ENCODE peak calls at places on chromosomes 16 and 17, in ten cellular contexts. N, E, U, L, K, V, S, W, R and Z are unnamed samples.

GRCh38 chr17:12712941-12713340 is 47.3 kb downstream of the MYOCD start:
- DNase-seq in N (no peak), E (no peak), U (no peak), L (no peak), K (no peak), V (peak), S (no peak), W (no peak), R (no peak), Z (no peak)

GRCh38 chr17:77649717-77650211 is 308.7 kb upstream of the TNRC6C start:
- DNase-seq in N (no peak), E (peak), U (no peak), L (no peak), K (no peak), V (peak), S (no peak), W (no peak), R (no peak), Z (no peak)

GRCh38 chr16:62067182-62067581 is 30.9 kb upstream of the CDH8 start:
- DNase-seq in N (no peak), E (no peak), U (no peak), L (no peak), K (no peak), V (no peak), S (no peak), W (no peak), R (no peak), Z (no peak)

GRCh38 chr17:46983782-46984181 is 4.7 kb upstream of the RPRML start:
- DNase-seq in N (no peak), E (no peak), U (no peak), L (no peak), K (peak), V (no peak), S (no peak), W (no peak), R (no peak), Z (no peak)

GRCh38 chr16:72561-73537 is at the start of gene RHBDF1:
- DNase-seq in N (no peak), E (peak), U (no peak), L (peak), K (peak), V (peak), S (no peak), W (peak), R (peak), Z (peak)

GRCh38 chr17:78197147-78197830 is 10.1 kb downstream of the AFMID start:
- DNase-seq in N (no peak), E (peak), U (no peak), L (no peak), K (no peak), V (no peak), S (peak), W (no peak), R (no peak), Z (no peak)

GRCh38 chr16:6048017-6048416 is 950.4 kb upstream of the EEF2KMT start:
- DNase-seq in N (no peak), E (no peak), U (no peak), L (no peak), K (no peak), V (no peak), S (no peak), W (no peak), R (no peak), Z (no peak)

GRCh38 chr17:59418732-59419166 is 87.3 kb downstream of the YPEL2 start:
- DNase-seq in N (no peak), E (no peak), U (no peak), L (no peak), K (no peak), V (peak), S (no peak), W (no peak), R (no peak), Z (no peak)

GRCh38 chr17:39799395-39799794 is 61.7 kb downstream of the GRB7 start:
- DNase-seq in N (no peak), E (no peak), U (no peak), L (no peak), K (no peak), V (no peak), S (no peak), W (no peak), R (no peak), Z (no peak)
- TF ChIP-seq CTCF in N (no peak), E (no peak), U (no peak), L (no peak), K (no peak), V (no peak), S (no peak), W (no peak), R (no peak), Z (no peak)

GRCh38 chr16:50152386-50152806 is 710 bp upstream of the TENT4B start:
- DNase-seq in N (peak), E (peak), U (no peak), L (no peak), K (peak), V (peak), S (peak), W (peak), R (no peak), Z (no peak)
- TF ChIP-seq CTCF in N (no peak), E (no peak), U (no peak), L (no peak), K (no peak), V (no peak), S (no peak), W (no peak), R (no peak), Z (no peak)

GRCh38 chr16:88951989-88952388 is 25.0 kb downstream of the CBFA2T3 start:
- DNase-seq in N (no peak), E (no peak), U (no peak), L (no peak), K (no peak), V (no peak), S (no peak), W (peak), R (no peak), Z (no peak)

GRCh38 chr16:88945473-88945872 is 31.5 kb downstream of the CBFA2T3 start:
- DNase-seq in N (no peak), E (no peak), U (no peak), L (no peak), K (no peak), V (no peak), S (no peak), W (no peak), R (no peak), Z (no peak)

GRCh38 chr16:88953003-88953690 is 23.9 kb downstream of the CBFA2T3 start:
- DNase-seq in N (no peak), E (no peak), U (no peak), L (no peak), K (no peak), V (no peak), S (no peak), W (no peak), R (no peak), Z (no peak)

GRCh38 chr16:88951501-88951900 is 25.5 kb downstream of the CBFA2T3 start:
- DNase-seq in N (no peak), E (no peak), U (no peak), L (no peak), K (no peak), V (no peak), S (no peak), W (peak), R (no peak), Z (no peak)

GRCh38 chr16:88948781-88949490 is 28.1 kb downstream of the CBFA2T3 start:
- DNase-seq in N (no peak), E (no peak), U (no peak), L (no peak), K (no peak), V (peak), S (no peak), W (no peak), R (no peak), Z (no peak)
- TF ChIP-seq CTCF in N (no peak), E (no peak), U (no peak), L (no peak), K (no peak), V (no peak), S (no peak), W (no peak), R (no peak), Z (no peak)

DNA sequence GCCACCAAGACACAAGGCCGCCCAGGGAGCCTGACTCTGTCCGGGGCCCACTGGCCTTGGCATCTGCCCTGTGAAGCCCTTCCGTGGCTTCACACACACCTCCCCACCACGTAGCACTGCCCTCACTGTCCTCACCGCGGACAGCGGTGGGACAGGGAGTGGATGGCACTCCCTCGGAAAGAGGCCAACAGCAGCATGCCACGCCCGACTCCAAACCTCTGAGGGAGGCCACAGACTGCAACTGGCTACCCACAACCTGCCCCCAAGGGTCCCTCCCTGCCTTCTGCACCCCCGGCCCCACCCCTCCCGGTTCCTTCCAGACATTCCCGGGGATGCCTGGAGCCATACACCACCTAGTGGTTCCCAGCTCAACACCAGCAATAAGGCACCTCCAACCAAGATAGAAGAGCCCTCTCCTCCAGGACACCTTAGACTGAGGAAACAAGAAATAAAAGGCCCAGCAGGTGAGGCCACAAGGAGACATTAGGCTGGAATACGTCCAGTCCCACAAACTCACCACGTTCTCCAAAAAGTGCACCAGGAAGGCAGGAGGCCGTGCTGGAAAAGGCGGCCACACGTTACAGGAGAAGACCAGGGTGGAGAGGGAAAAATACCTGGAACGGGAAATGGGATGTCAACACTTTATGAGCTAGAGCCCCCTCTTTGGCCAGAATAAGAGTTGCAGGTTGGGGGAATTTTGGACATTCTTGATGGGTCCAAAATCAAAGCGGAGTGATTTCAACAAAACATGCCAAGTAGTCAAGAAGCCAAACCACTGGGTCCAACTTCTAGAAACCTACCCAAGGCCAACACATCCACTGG is 310.0 kb downstream of the SOX9 start:
- DNase-seq in N (no peak), E (no peak), U (no peak), L (no peak), K (no peak), V (no peak), S (no peak), W (no peak), R (no peak), Z (no peak)
- TF ChIP-seq CTCF in N (no peak), E (no peak), U (no peak), L (peak), K (peak), V (peak), S (peak), W (no peak), R (peak), Z (no peak)

DNA sequence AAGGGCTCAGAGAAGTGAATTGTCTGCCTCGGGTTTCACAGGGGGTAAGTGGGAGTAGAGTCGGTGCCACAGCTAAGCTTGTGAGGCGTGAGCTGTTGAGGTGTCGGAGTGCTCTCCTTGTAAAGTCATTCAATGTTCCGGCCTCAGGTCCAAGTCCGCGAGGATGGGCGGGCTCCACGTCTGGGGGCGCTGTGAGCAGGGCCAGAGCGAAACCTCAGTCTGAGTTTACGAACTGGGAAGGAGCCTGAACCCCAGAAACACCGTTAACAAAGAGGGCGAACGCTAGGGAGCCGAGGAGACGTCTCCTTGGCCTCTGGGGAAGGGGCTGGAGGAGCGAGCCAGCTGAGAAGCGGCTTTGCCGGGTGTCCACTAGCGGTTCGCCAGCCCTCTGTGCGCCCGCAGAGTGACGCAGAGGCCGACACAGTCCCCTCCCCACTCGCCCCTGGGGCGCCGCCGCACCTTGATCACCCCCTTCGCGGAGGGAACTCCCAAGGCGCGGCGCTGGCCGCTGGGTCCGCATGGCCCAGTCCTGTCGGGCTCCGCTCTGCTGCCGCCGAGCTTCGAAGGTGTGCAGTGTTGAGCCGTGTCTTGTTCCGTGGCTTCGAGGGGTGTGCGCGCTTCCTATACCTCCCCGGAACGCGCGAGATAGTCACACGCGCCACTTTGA is 4.9 kb downstream of the IRX3 start:
- DNase-seq in N (no peak), E (no peak), U (peak), L (peak), K (no peak), V (no peak), S (no peak), W (peak), R (peak), Z (peak)
- TF ChIP-seq CTCF in N (no peak), E (no peak), U (no peak), L (no peak), K (no peak), V (no peak), S (no peak), W (no peak), R (no peak), Z (no peak)

GRCh38 chr17:42072323-42073187 is 22.2 kb upstream of the C17orf113 start:
- DNase-seq in N (no peak), E (no peak), U (no peak), L (peak), K (no peak), V (no peak), S (no peak), W (no peak), R (peak), Z (peak)
- TF ChIP-seq CTCF in N (no peak), E (no peak), U (no peak), L (peak), K (no peak), V (no peak), S (no peak), W (no peak), R (peak), Z (no peak)

GRCh38 chr16:89412811-89413210 is 77.5 kb downstream of the ANKRD11 start:
- DNase-seq in N (no peak), E (no peak), U (no peak), L (no peak), K (no peak), V (no peak), S (no peak), W (no peak), R (no peak), Z (peak)

GRCh38 chr16:89409161-89409711 is 81.1 kb downstream of the ANKRD11 start:
- DNase-seq in N (no peak), E (peak), U (no peak), L (no peak), K (peak), V (no peak), S (no peak), W (peak), R (no peak), Z (no peak)

GRCh38 chr16:89410322-89410721 is 80.0 kb downstream of the ANKRD11 start:
- DNase-seq in N (no peak), E (no peak), U (no peak), L (no peak), K (no peak), V (no peak), S (no peak), W (no peak), R (no peak), Z (no peak)

GRCh38 chr16:89411335-89411850 is 79.0 kb downstream of the ANKRD11 start:
- DNase-seq in N (no peak), E (no peak), U (no peak), L (no peak), K (no peak), V (no peak), S (no peak), W (peak), R (no peak), Z (no peak)

GRCh38 chr16:89410794-89411309 is 79.5 kb downstream of the ANKRD11 start:
- DNase-seq in N (peak), E (peak), U (peak), L (no peak), K (peak), V (peak), S (peak), W (peak), R (no peak), Z (no peak)
- TF ChIP-seq CTCF in N (no peak), E (peak), U (peak), L (no peak), K (peak), V (peak), S (peak), W (no peak), R (no peak), Z (no peak)